ENCODE peak calls at places on chromosomes 13 and 19, in seven cellular contexts. One of them, this sample, is unnamed.

GRCh38 chr13:112777637-112778406 is 88.0 kb downstream of the ATP11A start:
- DNase-seq in lung: no peak
- DNase-seq in sigmoid colon: no peak
- DNase-seq in IMR-90: no peak
- DNase-seq in upper lobe of right lung: no peak
- DNase-seq in colonic mucosa: no peak
- DNase-seq in stomach: peak; percentile 9
- DNase-seq in this sample: no peak

GRCh38 chr19:35241417-35241816 is 7.4 kb upstream of the LSR start:
- DNase-seq in lung: no peak
- DNase-seq in sigmoid colon: no peak
- DNase-seq in IMR-90: no peak
- DNase-seq in upper lobe of right lung: no peak
- DNase-seq in colonic mucosa: no peak
- DNase-seq in stomach: no peak
- DNase-seq in this sample: no peak

GRCh38 chr19:52188822-52189744 is 769 bp upstream of the PPP2R1A start:
- DNase-seq in lung: no peak
- DNase-seq in sigmoid colon: peak; percentile 93
- DNase-seq in IMR-90: no peak
- DNase-seq in upper lobe of right lung: peak; percentile 100
- DNase-seq in colonic mucosa: peak; percentile 59
- DNase-seq in stomach: no peak
- DNase-seq in this sample: no peak

GRCh38 chr19:801030-801860 is 4.0 kb downstream of the PTBP1 start:
- DNase-seq in lung: peak; percentile 79
- DNase-seq in sigmoid colon: peak; percentile 89
- DNase-seq in IMR-90: no peak
- DNase-seq in upper lobe of right lung: peak; percentile 89
- DNase-seq in colonic mucosa: peak; percentile 55
- DNase-seq in stomach: peak; percentile 84
- DNase-seq in this sample: no peak

GRCh38 chr13:93304134-93304533 is 77.5 kb downstream of the GPC6 start:
- DNase-seq in lung: no peak
- DNase-seq in sigmoid colon: no peak
- DNase-seq in IMR-90: no peak
- DNase-seq in upper lobe of right lung: no peak
- DNase-seq in colonic mucosa: no peak
- DNase-seq in stomach: no peak
- DNase-seq in this sample: no peak

GRCh38 chr13:45863716-45864590 is 12.4 kb upstream of the SIAH3 start:
- DNase-seq in lung: no peak
- DNase-seq in sigmoid colon: no peak
- DNase-seq in IMR-90: no peak
- DNase-seq in upper lobe of right lung: no peak
- DNase-seq in colonic mucosa: no peak
- DNase-seq in stomach: no peak
- DNase-seq in this sample: no peak

GRCh38 chr19:1853295-1854031 is 5.2 kb upstream of the REXO1 start:
- DNase-seq in lung: peak; percentile 81
- DNase-seq in sigmoid colon: peak; percentile 86
- DNase-seq in IMR-90: peak; percentile 68
- DNase-seq in upper lobe of right lung: peak; percentile 91
- DNase-seq in colonic mucosa: peak; percentile 92
- DNase-seq in stomach: peak; percentile 90
- DNase-seq in this sample: peak; percentile 77

GRCh38 chr13:34430294-34430693 is 511.8 kb upstream of the NBEA start:
- DNase-seq in lung: no peak
- DNase-seq in sigmoid colon: no peak
- DNase-seq in IMR-90: peak; percentile 3
- DNase-seq in upper lobe of right lung: no peak
- DNase-seq in colonic mucosa: no peak
- DNase-seq in stomach: no peak
- DNase-seq in this sample: no peak

DNA sequence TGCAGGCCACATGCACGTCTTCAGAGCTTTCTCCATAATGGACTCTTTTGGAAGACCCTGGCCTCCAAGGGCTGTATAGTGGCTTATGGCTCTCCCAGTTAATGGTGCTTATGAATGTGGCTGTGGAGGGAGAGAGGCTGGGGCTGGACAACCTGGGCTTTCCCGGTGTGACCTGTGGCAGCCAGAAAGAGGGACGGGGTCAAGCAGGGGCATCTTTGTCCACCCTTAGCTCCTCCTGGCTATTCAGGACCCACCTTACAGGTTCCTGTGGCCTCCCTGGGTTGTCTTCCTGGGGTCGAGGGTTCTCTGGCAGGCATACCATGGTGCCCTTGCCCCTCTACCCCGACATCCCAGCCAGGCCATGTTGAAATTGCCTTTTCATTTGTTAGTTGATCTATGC is 75.6 kb downstream of the SIPA1L3 start:
- DNase-seq in lung: no peak
- DNase-seq in sigmoid colon: no peak
- DNase-seq in IMR-90: no peak
- DNase-seq in upper lobe of right lung: no peak
- DNase-seq in colonic mucosa: no peak
- DNase-seq in stomach: no peak
- DNase-seq in this sample: no peak
- H3K4me1 ChIP-seq in lung: peaks cover 9% of the 10 kb centered on the region
- H3K4me1 ChIP-seq in sigmoid colon: peaks cover 3% of the 10 kb centered on the region
- H3K4me1 ChIP-seq in IMR-90: peaks cover 29% of the 10 kb centered on the region
- H3K4me1 ChIP-seq in upper lobe of right lung: peaks cover 29% of the 10 kb centered on the region
- H3K4me1 ChIP-seq in colonic mucosa: peaks cover 10% of the 10 kb centered on the region
- H3K4me1 ChIP-seq in stomach: peaks cover 13% of the 10 kb centered on the region
- H3K4me1 ChIP-seq in this sample: peaks cover 72% of the 10 kb centered on the region

GRCh38 chr19:11749751-11750150 is 11.0 kb upstream of the ZNF823 start:
- DNase-seq in lung: no peak
- DNase-seq in sigmoid colon: no peak
- DNase-seq in IMR-90: no peak
- DNase-seq in upper lobe of right lung: no peak
- DNase-seq in colonic mucosa: no peak
- DNase-seq in stomach: no peak
- DNase-seq in this sample: no peak

GRCh38 chr19:11756965-11757364 is 9.8 kb upstream of the ZNF441 start:
- DNase-seq in lung: no peak
- DNase-seq in sigmoid colon: no peak
- DNase-seq in IMR-90: no peak
- DNase-seq in upper lobe of right lung: no peak
- DNase-seq in colonic mucosa: no peak
- DNase-seq in stomach: no peak
- DNase-seq in this sample: no peak

GRCh38 chr19:11747277-11747676 is 8.5 kb upstream of the ZNF823 start:
- DNase-seq in lung: no peak
- DNase-seq in sigmoid colon: no peak
- DNase-seq in IMR-90: no peak
- DNase-seq in upper lobe of right lung: no peak
- DNase-seq in colonic mucosa: no peak
- DNase-seq in stomach: no peak
- DNase-seq in this sample: no peak

GRCh38 chr19:11754663-11755062 is 12.1 kb upstream of the ZNF441 start:
- DNase-seq in lung: no peak
- DNase-seq in sigmoid colon: no peak
- DNase-seq in IMR-90: no peak
- DNase-seq in upper lobe of right lung: no peak
- DNase-seq in colonic mucosa: no peak
- DNase-seq in stomach: no peak
- DNase-seq in this sample: no peak

GRCh38 chr19:11752244-11752736 is 13.5 kb upstream of the ZNF823 start:
- DNase-seq in lung: no peak
- DNase-seq in sigmoid colon: no peak
- DNase-seq in IMR-90: no peak
- DNase-seq in upper lobe of right lung: no peak
- DNase-seq in colonic mucosa: no peak
- DNase-seq in stomach: no peak
- DNase-seq in this sample: no peak
- H3K9me3 ChIP-seq in lung: peaks cover 2% of the 10 kb centered on the region
- H3K9me3 ChIP-seq in sigmoid colon: no peaks in the 10 kb centered on the region
- H3K9me3 ChIP-seq in IMR-90: peaks cover 5% of the 10 kb centered on the region
- H3K9me3 ChIP-seq in upper lobe of right lung: no peaks in the 10 kb centered on the region
- H3K9me3 ChIP-seq in colonic mucosa: no peaks in the 10 kb centered on the region
- H3K9me3 ChIP-seq in stomach: peaks cover 7% of the 10 kb centered on the region
- H3K9me3 ChIP-seq in this sample: peaks cover 19% of the 10 kb centered on the region

GRCh38 chr19:48897181-48897580 is 1.4 kb downstream of the TULP2 start:
- DNase-seq in lung: no peak
- DNase-seq in sigmoid colon: no peak
- DNase-seq in IMR-90: no peak
- DNase-seq in upper lobe of right lung: no peak
- DNase-seq in colonic mucosa: no peak
- DNase-seq in stomach: no peak
- DNase-seq in this sample: no peak

GRCh38 chr19:48899781-48900476 is at the start of gene NUCB1:
- DNase-seq in lung: peak; percentile 100
- DNase-seq in sigmoid colon: peak; percentile 100
- DNase-seq in IMR-90: peak; percentile 97
- DNase-seq in upper lobe of right lung: peak; percentile 99
- DNase-seq in colonic mucosa: peak; percentile 100
- DNase-seq in stomach: peak; percentile 99
- DNase-seq in this sample: peak; percentile 100

GRCh38 chr19:48900477-48901452 is 653 bp downstream of the NUCB1 start:
- DNase-seq in lung: no peak
- DNase-seq in sigmoid colon: peak; percentile 74
- DNase-seq in IMR-90: peak; percentile 35
- DNase-seq in upper lobe of right lung: no peak
- DNase-seq in colonic mucosa: no peak
- DNase-seq in stomach: no peak
- DNase-seq in this sample: no peak

GRCh38 chr19:48895226-48895625 is 3.3 kb downstream of the TULP2 start:
- DNase-seq in lung: no peak
- DNase-seq in sigmoid colon: no peak
- DNase-seq in IMR-90: no peak
- DNase-seq in upper lobe of right lung: no peak
- DNase-seq in colonic mucosa: no peak
- DNase-seq in stomach: no peak
- DNase-seq in this sample: no peak

DNA sequence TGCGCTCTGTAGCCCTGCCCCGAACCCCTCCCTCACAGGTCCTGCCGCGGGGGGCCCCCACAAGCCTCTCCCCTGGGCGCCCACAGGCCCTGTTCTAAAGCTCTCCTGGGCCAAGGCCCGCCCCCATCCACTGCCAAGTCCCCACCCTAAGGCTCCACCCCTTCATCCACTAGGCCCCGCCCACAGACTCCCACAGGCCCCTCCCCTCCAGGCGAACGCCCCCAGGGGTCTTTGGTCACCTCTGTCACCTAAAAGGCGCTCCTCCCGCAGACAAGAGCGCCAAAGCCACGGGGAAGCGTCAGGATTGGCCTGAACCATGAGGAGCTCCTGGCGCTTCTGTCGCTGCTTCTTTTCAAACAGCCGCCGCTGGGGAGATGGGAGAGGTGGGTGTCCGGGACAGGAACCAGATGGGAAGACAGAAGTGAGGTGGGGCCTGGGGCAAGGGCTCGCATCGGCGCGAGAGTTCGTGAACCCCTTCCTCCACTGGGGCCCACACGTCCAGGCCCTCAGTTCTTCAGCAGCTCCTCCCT is 2.3 kb downstream of the TULP2 start:
- DNase-seq in lung: peak; percentile 73
- DNase-seq in sigmoid colon: peak; percentile 86
- DNase-seq in IMR-90: no peak
- DNase-seq in upper lobe of right lung: peak; percentile 78
- DNase-seq in colonic mucosa: peak; percentile 51
- DNase-seq in stomach: no peak
- DNase-seq in this sample: no peak
- H3K4me3 ChIP-seq in lung: no peak overlapping the region
- H3K4me3 ChIP-seq in sigmoid colon: peak overlapping the region; percentile 56
- H3K4me3 ChIP-seq in IMR-90: no peak overlapping the region
- H3K4me3 ChIP-seq in upper lobe of right lung: peak overlapping the region; percentile 42
- H3K4me3 ChIP-seq in colonic mucosa: peak overlapping the region; percentile 25
- H3K4me3 ChIP-seq in stomach: peak overlapping the region; percentile 46
- H3K4me3 ChIP-seq in this sample: no peak overlapping the region

GRCh38 chr19:3465552-3465951 is 14.8 kb downstream of the SMIM24 start:
- DNase-seq in lung: no peak
- DNase-seq in sigmoid colon: no peak
- DNase-seq in IMR-90: no peak
- DNase-seq in upper lobe of right lung: no peak
- DNase-seq in colonic mucosa: no peak
- DNase-seq in stomach: no peak
- DNase-seq in this sample: no peak
- H3K4me1 ChIP-seq in lung: no peaks in the 10 kb centered on the region
- H3K4me1 ChIP-seq in sigmoid colon: peaks cover 69% of the 10 kb centered on the region
- H3K4me1 ChIP-seq in IMR-90: no peaks in the 10 kb centered on the region
- H3K4me1 ChIP-seq in upper lobe of right lung: no peaks in the 10 kb centered on the region
- H3K4me1 ChIP-seq in colonic mucosa: no peaks in the 10 kb centered on the region
- H3K4me1 ChIP-seq in stomach: peaks cover 6% of the 10 kb centered on the region
- H3K4me1 ChIP-seq in this sample: no peaks in the 10 kb centered on the region

DNA sequence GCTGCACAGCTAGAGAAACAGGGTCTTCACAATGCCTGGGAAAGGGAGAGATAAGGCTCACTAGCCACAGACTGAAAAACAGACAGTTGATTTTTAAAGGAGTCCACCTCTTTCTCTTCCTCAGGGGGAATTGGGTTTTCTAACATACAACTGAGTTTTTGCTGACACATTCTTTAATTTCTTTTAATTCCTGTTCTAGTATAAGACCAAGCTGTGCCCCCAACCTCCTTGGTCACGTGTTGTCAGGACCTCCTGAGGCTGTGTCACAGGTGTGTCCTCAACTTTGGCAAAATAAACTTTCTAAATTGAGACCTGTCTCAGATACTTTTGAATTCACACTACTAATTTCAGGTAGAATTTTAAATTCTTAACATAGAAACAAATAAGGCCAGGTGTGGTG is 12.1 kb upstream of the ZNF492 start:
- DNase-seq in lung: no peak
- DNase-seq in sigmoid colon: no peak
- DNase-seq in IMR-90: no peak
- DNase-seq in upper lobe of right lung: peak; percentile 3
- DNase-seq in colonic mucosa: no peak
- DNase-seq in stomach: no peak
- DNase-seq in this sample: no peak
- H3K9me3 ChIP-seq in lung: no peaks in the 10 kb centered on the region
- H3K9me3 ChIP-seq in sigmoid colon: peaks cover 5% of the 10 kb centered on the region
- H3K9me3 ChIP-seq in IMR-90: peaks cover 28% of the 10 kb centered on the region
- H3K9me3 ChIP-seq in upper lobe of right lung: no peaks in the 10 kb centered on the region
- H3K9me3 ChIP-seq in colonic mucosa: no peaks in the 10 kb centered on the region
- H3K9me3 ChIP-seq in stomach: peaks cover 10% of the 10 kb centered on the region
- H3K9me3 ChIP-seq in this sample: no peaks in the 10 kb centered on the region